ENCODE peak calls at places on chromosomes 2 and 18, in eight cellular contexts. One of them, this sample, is unnamed.

GRCh38 chr18:46042571-46043123 is 29.4 kb downstream of the PSTPIP2 start:
- DNase-seq in stimulated activated CD4-positive, alpha-beta T cell treated with anti-CD3 and anti-CD28 coated beads, Interleukin-4, amount 100 ng/mL, for 24 hours: peak
- DNase-seq in stimulated activated CD8-positive, alpha-beta memory T cell treated with anti-CD3 and anti-CD28 coated beads, Interleukin-15, amount 100 ng/mL, for 24 hours: no peak
- DNase-seq in NCI-H345: no peak
- DNase-seq in progenitor cell of endocrine pancreas: no peak
- DNase-seq in GM10248: no peak
- DNase-seq in effector CD8-positive, alpha-beta T cell: no peak
- DNase-seq in fibroblast of the conjunctiva: peak
- DNase-seq in this sample: no peak

GRCh38 chr2:887639-888038 is 63.0 kb upstream of the SNTG2 start:
- DNase-seq in stimulated activated CD4-positive, alpha-beta T cell treated with anti-CD3 and anti-CD28 coated beads, Interleukin-4, amount 100 ng/mL, for 24 hours: no peak
- DNase-seq in stimulated activated CD8-positive, alpha-beta memory T cell treated with anti-CD3 and anti-CD28 coated beads, Interleukin-15, amount 100 ng/mL, for 24 hours: no peak
- DNase-seq in NCI-H345: no peak
- DNase-seq in progenitor cell of endocrine pancreas: no peak
- DNase-seq in GM10248: no peak
- DNase-seq in effector CD8-positive, alpha-beta T cell: no peak
- DNase-seq in fibroblast of the conjunctiva: no peak
- DNase-seq in this sample: no peak

GRCh38 chr2:124333789-124334188 is 308.7 kb downstream of the CNTNAP5 start:
- DNase-seq in stimulated activated CD4-positive, alpha-beta T cell treated with anti-CD3 and anti-CD28 coated beads, Interleukin-4, amount 100 ng/mL, for 24 hours: no peak
- DNase-seq in stimulated activated CD8-positive, alpha-beta memory T cell treated with anti-CD3 and anti-CD28 coated beads, Interleukin-15, amount 100 ng/mL, for 24 hours: no peak
- DNase-seq in NCI-H345: no peak
- DNase-seq in progenitor cell of endocrine pancreas: no peak
- DNase-seq in GM10248: no peak
- DNase-seq in effector CD8-positive, alpha-beta T cell: no peak
- DNase-seq in fibroblast of the conjunctiva: no peak
- DNase-seq in this sample: no peak

GRCh38 chr2:173054466-173054865 is 21.2 kb upstream of the MAP3K20 start:
- DNase-seq in stimulated activated CD4-positive, alpha-beta T cell treated with anti-CD3 and anti-CD28 coated beads, Interleukin-4, amount 100 ng/mL, for 24 hours: no peak
- DNase-seq in stimulated activated CD8-positive, alpha-beta memory T cell treated with anti-CD3 and anti-CD28 coated beads, Interleukin-15, amount 100 ng/mL, for 24 hours: no peak
- DNase-seq in NCI-H345: no peak
- DNase-seq in progenitor cell of endocrine pancreas: no peak
- DNase-seq in GM10248: no peak
- DNase-seq in effector CD8-positive, alpha-beta T cell: no peak
- DNase-seq in fibroblast of the conjunctiva: no peak
- DNase-seq in this sample: no peak

GRCh38 chr2:39091535-39091934 is 29.3 kb downstream of the SOS1 start:
- DNase-seq in stimulated activated CD4-positive, alpha-beta T cell treated with anti-CD3 and anti-CD28 coated beads, Interleukin-4, amount 100 ng/mL, for 24 hours: no peak
- DNase-seq in stimulated activated CD8-positive, alpha-beta memory T cell treated with anti-CD3 and anti-CD28 coated beads, Interleukin-15, amount 100 ng/mL, for 24 hours: no peak
- DNase-seq in NCI-H345: no peak
- DNase-seq in progenitor cell of endocrine pancreas: no peak
- DNase-seq in GM10248: no peak
- DNase-seq in effector CD8-positive, alpha-beta T cell: no peak
- DNase-seq in fibroblast of the conjunctiva: no peak
- DNase-seq in this sample: no peak

GRCh38 chr2:65537651-65538385 is 105.4 kb upstream of the SPRED2 start:
- DNase-seq in stimulated activated CD4-positive, alpha-beta T cell treated with anti-CD3 and anti-CD28 coated beads, Interleukin-4, amount 100 ng/mL, for 24 hours: no peak
- DNase-seq in stimulated activated CD8-positive, alpha-beta memory T cell treated with anti-CD3 and anti-CD28 coated beads, Interleukin-15, amount 100 ng/mL, for 24 hours: no peak
- DNase-seq in NCI-H345: no peak
- DNase-seq in progenitor cell of endocrine pancreas: no peak
- DNase-seq in GM10248: no peak
- DNase-seq in effector CD8-positive, alpha-beta T cell: no peak
- DNase-seq in fibroblast of the conjunctiva: peak
- DNase-seq in this sample: no peak

GRCh38 chr18:69674921-69675405 is 272.7 kb downstream of the CD226 start:
- DNase-seq in stimulated activated CD4-positive, alpha-beta T cell treated with anti-CD3 and anti-CD28 coated beads, Interleukin-4, amount 100 ng/mL, for 24 hours: no peak
- DNase-seq in stimulated activated CD8-positive, alpha-beta memory T cell treated with anti-CD3 and anti-CD28 coated beads, Interleukin-15, amount 100 ng/mL, for 24 hours: no peak
- DNase-seq in NCI-H345: no peak
- DNase-seq in progenitor cell of endocrine pancreas: no peak
- DNase-seq in GM10248: no peak
- DNase-seq in effector CD8-positive, alpha-beta T cell: no peak
- DNase-seq in fibroblast of the conjunctiva: no peak
- DNase-seq in this sample: no peak

GRCh38 chr2:27290571-27290970 is 8.3 kb downstream of the TRIM54 start:
- DNase-seq in stimulated activated CD4-positive, alpha-beta T cell treated with anti-CD3 and anti-CD28 coated beads, Interleukin-4, amount 100 ng/mL, for 24 hours: no peak
- DNase-seq in stimulated activated CD8-positive, alpha-beta memory T cell treated with anti-CD3 and anti-CD28 coated beads, Interleukin-15, amount 100 ng/mL, for 24 hours: no peak
- DNase-seq in NCI-H345: no peak
- DNase-seq in progenitor cell of endocrine pancreas: no peak
- DNase-seq in GM10248: no peak
- DNase-seq in effector CD8-positive, alpha-beta T cell: no peak
- DNase-seq in fibroblast of the conjunctiva: no peak
- DNase-seq in this sample: no peak

GRCh38 chr2:239263231-239263936 is 137.4 kb downstream of the HDAC4 start:
- DNase-seq in stimulated activated CD4-positive, alpha-beta T cell treated with anti-CD3 and anti-CD28 coated beads, Interleukin-4, amount 100 ng/mL, for 24 hours: no peak
- DNase-seq in stimulated activated CD8-positive, alpha-beta memory T cell treated with anti-CD3 and anti-CD28 coated beads, Interleukin-15, amount 100 ng/mL, for 24 hours: no peak
- DNase-seq in NCI-H345: no peak
- DNase-seq in progenitor cell of endocrine pancreas: no peak
- DNase-seq in GM10248: no peak
- DNase-seq in effector CD8-positive, alpha-beta T cell: no peak
- DNase-seq in fibroblast of the conjunctiva: no peak
- DNase-seq in this sample: no peak

GRCh38 chr2:233435436-233436190 is 81.3 kb downstream of the DGKD start:
- DNase-seq in stimulated activated CD4-positive, alpha-beta T cell treated with anti-CD3 and anti-CD28 coated beads, Interleukin-4, amount 100 ng/mL, for 24 hours: no peak
- DNase-seq in stimulated activated CD8-positive, alpha-beta memory T cell treated with anti-CD3 and anti-CD28 coated beads, Interleukin-15, amount 100 ng/mL, for 24 hours: no peak
- DNase-seq in NCI-H345: no peak
- DNase-seq in progenitor cell of endocrine pancreas: no peak
- DNase-seq in GM10248: no peak
- DNase-seq in effector CD8-positive, alpha-beta T cell: no peak
- DNase-seq in fibroblast of the conjunctiva: no peak
- DNase-seq in this sample: no peak

GRCh38 chr2:218961651-218962570 is 2.4 kb downstream of the CDK5R2 start:
- DNase-seq in stimulated activated CD4-positive, alpha-beta T cell treated with anti-CD3 and anti-CD28 coated beads, Interleukin-4, amount 100 ng/mL, for 24 hours: no peak
- DNase-seq in stimulated activated CD8-positive, alpha-beta memory T cell treated with anti-CD3 and anti-CD28 coated beads, Interleukin-15, amount 100 ng/mL, for 24 hours: no peak
- DNase-seq in NCI-H345: peak
- DNase-seq in progenitor cell of endocrine pancreas: no peak
- DNase-seq in GM10248: peak
- DNase-seq in effector CD8-positive, alpha-beta T cell: no peak
- DNase-seq in fibroblast of the conjunctiva: no peak
- DNase-seq in this sample: no peak

GRCh38 chr2:118417417-118418125 is 329.3 kb downstream of the INSIG2 start:
- DNase-seq in stimulated activated CD4-positive, alpha-beta T cell treated with anti-CD3 and anti-CD28 coated beads, Interleukin-4, amount 100 ng/mL, for 24 hours: no peak
- DNase-seq in stimulated activated CD8-positive, alpha-beta memory T cell treated with anti-CD3 and anti-CD28 coated beads, Interleukin-15, amount 100 ng/mL, for 24 hours: no peak
- DNase-seq in NCI-H345: no peak
- DNase-seq in progenitor cell of endocrine pancreas: no peak
- DNase-seq in GM10248: no peak
- DNase-seq in effector CD8-positive, alpha-beta T cell: no peak
- DNase-seq in fibroblast of the conjunctiva: no peak
- DNase-seq in this sample: no peak

GRCh38 chr2:108841506-108841905 is 54.9 kb downstream of the CCDC138 start:
- DNase-seq in stimulated activated CD4-positive, alpha-beta T cell treated with anti-CD3 and anti-CD28 coated beads, Interleukin-4, amount 100 ng/mL, for 24 hours: no peak
- DNase-seq in stimulated activated CD8-positive, alpha-beta memory T cell treated with anti-CD3 and anti-CD28 coated beads, Interleukin-15, amount 100 ng/mL, for 24 hours: no peak
- DNase-seq in NCI-H345: no peak
- DNase-seq in progenitor cell of endocrine pancreas: no peak
- DNase-seq in GM10248: no peak
- DNase-seq in effector CD8-positive, alpha-beta T cell: no peak
- DNase-seq in fibroblast of the conjunctiva: no peak
- DNase-seq in this sample: no peak